ENCODE peak calls at places on chromosomes 6 and 20, in four cellular contexts. One of them, this sample, is unnamed.

GRCh38 chr6:145756170-145756662 is 20.9 kb upstream of the EPM2A start:
- DNase-seq in mesendoderm: no peak
- DNase-seq in IMR-90: peak
- DNase-seq in H1: no peak
- DNase-seq in this sample: no peak

GRCh38 chr6:11432091-11432490 is 105.5 kb upstream of the TMEM170B start:
- DNase-seq in mesendoderm: no peak
- DNase-seq in IMR-90: no peak
- DNase-seq in H1: no peak
- DNase-seq in this sample: no peak

GRCh38 chr6:52361347-52361944 is 505 bp upstream of the PAQR8 start:
- DNase-seq in mesendoderm: peak
- DNase-seq in IMR-90: peak
- DNase-seq in H1: no peak
- DNase-seq in this sample: no peak

GRCh38 chr6:148441454-148441911 is 98.8 kb downstream of the SASH1 start:
- DNase-seq in mesendoderm: peak
- DNase-seq in IMR-90: peak
- DNase-seq in H1: no peak
- DNase-seq in this sample: no peak

GRCh38 chr6:156599977-156600647 is 177.1 kb upstream of the ARID1B start:
- DNase-seq in mesendoderm: no peak
- DNase-seq in IMR-90: no peak
- DNase-seq in H1: no peak
- DNase-seq in this sample: no peak

GRCh38 chr6:138545621-138545980 is 46.3 kb upstream of the NHSL1 start:
- DNase-seq in mesendoderm: peak
- DNase-seq in IMR-90: peak
- DNase-seq in H1: peak
- DNase-seq in this sample: peak

GRCh38 chr6:136403166-136403980 is 113.7 kb upstream of the BCLAF1 start:
- DNase-seq in mesendoderm: no peak
- DNase-seq in IMR-90: peak
- DNase-seq in H1: no peak
- DNase-seq in this sample: no peak

GRCh38 chr6:40640591-40641293 is 53.6 kb upstream of the LRFN2 start:
- DNase-seq in mesendoderm: no peak
- DNase-seq in IMR-90: no peak
- DNase-seq in H1: no peak
- DNase-seq in this sample: no peak

GRCh38 chr6:903746-904145 is 210.8 kb upstream of the EXOC2 start:
- DNase-seq in mesendoderm: no peak
- DNase-seq in IMR-90: peak
- DNase-seq in H1: no peak
- DNase-seq in this sample: no peak

GRCh38 chr6:154605207-154605877 is 94.9 kb upstream of the CNKSR3 start:
- DNase-seq in mesendoderm: no peak
- DNase-seq in IMR-90: no peak
- DNase-seq in H1: no peak
- DNase-seq in this sample: no peak

GRCh38 chr20:42852691-42853090 is 337.0 kb downstream of the PTPRT start:
- DNase-seq in mesendoderm: no peak
- DNase-seq in IMR-90: no peak
- DNase-seq in H1: no peak
- DNase-seq in this sample: no peak

GRCh38 chr6:111767752-111768430 is 105.4 kb downstream of the FYN start:
- DNase-seq in mesendoderm: peak
- DNase-seq in IMR-90: no peak
- DNase-seq in H1: no peak
- DNase-seq in this sample: no peak

GRCh38 chr6:3139090-3139903 is 18.0 kb downstream of the TUBB2A start:
- DNase-seq in mesendoderm: no peak
- DNase-seq in IMR-90: peak
- DNase-seq in H1: no peak
- DNase-seq in this sample: no peak

GRCh38 chr6:24692851-24693592 is 25.9 kb downstream of the C6orf62 start:
- DNase-seq in mesendoderm: no peak
- DNase-seq in IMR-90: no peak
- DNase-seq in H1: no peak
- DNase-seq in this sample: no peak

GRCh38 chr6:121382467-121383121 is 48.3 kb upstream of the TBC1D32 start:
- DNase-seq in mesendoderm: peak
- DNase-seq in IMR-90: no peak
- DNase-seq in H1: no peak
- DNase-seq in this sample: no peak

GRCh38 chr6:109187399-109188114 is 92.2 kb downstream of the CEP57L1 start:
- DNase-seq in mesendoderm: peak
- DNase-seq in IMR-90: peak
- DNase-seq in H1: peak
- DNase-seq in this sample: peak

GRCh38 chr6:43277083-43277642 is 20.9 kb upstream of the SLC22A7 start:
- DNase-seq in mesendoderm: no peak
- DNase-seq in IMR-90: no peak
- DNase-seq in H1: no peak
- DNase-seq in this sample: no peak

GRCh38 chr20:11229772-11230171 is 556.0 kb upstream of the JAG1 start:
- DNase-seq in mesendoderm: peak
- DNase-seq in IMR-90: peak
- DNase-seq in H1: no peak
- DNase-seq in this sample: no peak

GRCh38 chr6:165506657-165507056 is 156.4 kb downstream of the PDE10A start:
- DNase-seq in mesendoderm: no peak
- DNase-seq in IMR-90: no peak
- DNase-seq in H1: no peak
- DNase-seq in this sample: no peak

GRCh38 chr20:56630086-56630493 is 984 bp downstream of the TFAP2C start:
- DNase-seq in mesendoderm: peak
- DNase-seq in IMR-90: no peak
- DNase-seq in H1: peak
- DNase-seq in this sample: peak

GRCh38 chr6:79403525-79403924 is 133.7 kb downstream of the LCA5 start:
- DNase-seq in mesendoderm: no peak
- DNase-seq in IMR-90: no peak
- DNase-seq in H1: no peak
- DNase-seq in this sample: no peak

GRCh38 chr6:85077098-85077497 is 312.7 kb upstream of the TBX18 start:
- DNase-seq in mesendoderm: no peak
- DNase-seq in IMR-90: no peak
- DNase-seq in H1: no peak
- DNase-seq in this sample: no peak

GRCh38 chr20:17466641-17467040 is 64.5 kb downstream of the BFSP1 start:
- DNase-seq in mesendoderm: no peak
- DNase-seq in IMR-90: no peak
- DNase-seq in H1: no peak
- DNase-seq in this sample: no peak

GRCh38 chr20:17468073-17468840 is 62.9 kb downstream of the BFSP1 start:
- DNase-seq in mesendoderm: no peak
- DNase-seq in IMR-90: no peak
- DNase-seq in H1: peak
- DNase-seq in this sample: no peak

GRCh38 chr20:17461941-17462340 is 69.2 kb downstream of the BFSP1 start:
- DNase-seq in mesendoderm: no peak
- DNase-seq in IMR-90: no peak
- DNase-seq in H1: peak
- DNase-seq in this sample: no peak

GRCh38 chr20:17469631-17470030 is 61.5 kb downstream of the BFSP1 start:
- DNase-seq in mesendoderm: no peak
- DNase-seq in IMR-90: no peak
- DNase-seq in H1: peak
- DNase-seq in this sample: no peak

GRCh38 chr20:17465236-17465635 is 65.9 kb downstream of the BFSP1 start:
- DNase-seq in mesendoderm: no peak
- DNase-seq in IMR-90: no peak
- DNase-seq in H1: no peak
- DNase-seq in this sample: no peak
- H3K56ac ChIP-seq in mesendoderm: no peak
- H3K56ac ChIP-seq in IMR-90: no peak
- H3K56ac ChIP-seq in H1: no peak
- H3K56ac ChIP-seq in this sample: no peak

GRCh38 chr20:4169360-4170214 is 154.2 kb upstream of the RNF24 start:
- DNase-seq in mesendoderm: no peak
- DNase-seq in IMR-90: no peak
- DNase-seq in H1: no peak
- DNase-seq in this sample: no peak

GRCh38 chr20:4164246-4164645 is 148.9 kb upstream of the RNF24 start:
- DNase-seq in mesendoderm: no peak
- DNase-seq in IMR-90: no peak
- DNase-seq in H1: no peak
- DNase-seq in this sample: no peak

GRCh38 chr20:4165984-4166725 is 150.8 kb upstream of the RNF24 start:
- DNase-seq in mesendoderm: peak
- DNase-seq in IMR-90: no peak
- DNase-seq in H1: no peak
- DNase-seq in this sample: no peak

GRCh38 chr20:4166726-4167035 is 151.3 kb upstream of the RNF24 start:
- DNase-seq in mesendoderm: no peak
- DNase-seq in IMR-90: no peak
- DNase-seq in H1: no peak
- DNase-seq in this sample: no peak

GRCh38 chr20:4167261-4168004 is 152.1 kb upstream of the RNF24 start:
- DNase-seq in mesendoderm: no peak
- DNase-seq in IMR-90: no peak
- DNase-seq in H1: peak
- DNase-seq in this sample: peak
- H3K4ac ChIP-seq in mesendoderm: no peak
- H3K4ac ChIP-seq in IMR-90: peak
- H3K4ac ChIP-seq in H1: no peak
- H3K4ac ChIP-seq in this sample: no peak

GRCh38 chr6:15997751-15998388 is 131.0 kb upstream of the MYLIP start:
- DNase-seq in mesendoderm: no peak
- DNase-seq in IMR-90: no peak
- DNase-seq in H1: no peak
- DNase-seq in this sample: no peak
- H3K56ac ChIP-seq in mesendoderm: no peak
- H3K56ac ChIP-seq in IMR-90: no peak
- H3K56ac ChIP-seq in H1: no peak
- H3K56ac ChIP-seq in this sample: no peak

DNA sequence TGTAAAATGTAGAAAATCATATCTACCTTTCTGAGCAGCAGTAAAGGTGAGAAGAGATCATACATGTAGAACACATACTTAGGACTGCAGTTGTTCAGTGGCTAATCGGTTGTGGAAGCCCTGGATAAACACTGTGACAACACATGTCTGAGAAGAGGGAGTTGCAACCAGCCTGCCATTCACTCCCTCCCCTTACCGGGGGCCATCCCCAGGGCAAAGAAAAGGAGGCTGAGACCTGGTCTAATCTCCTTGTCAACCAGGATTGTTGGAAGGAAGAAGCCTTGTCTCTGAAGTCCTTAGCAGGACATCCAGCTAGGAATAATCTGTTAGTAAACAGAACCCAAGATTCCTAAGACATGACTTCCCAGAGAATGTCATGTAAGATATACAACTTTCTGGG is 462.5 kb upstream of the AGPAT4 start:
- DNase-seq in mesendoderm: peak
- DNase-seq in IMR-90: no peak
- DNase-seq in H1: no peak
- DNase-seq in this sample: no peak
- H3K4ac ChIP-seq in mesendoderm: no peak
- H3K4ac ChIP-seq in IMR-90: no peak
- H3K4ac ChIP-seq in H1: no peak
- H3K4ac ChIP-seq in this sample: no peak